ENCODE peak calls at places on chromosome 1, in four cellular contexts. A, U, F and C are unnamed samples.

GRCh38 chr1:162996261-162996660 is 72.9 kb upstream of the RGS4 start:
- DNase-seq in A (no peak), F (no peak), U (no peak), C (no peak)

GRCh38 chr1:228141082-228141870 is 1.2 kb downstream of the GUK1 start:
- DNase-seq in A (no peak), U (no peak), F (peak), C (no peak)

GRCh38 chr1:9426291-9426711 is 113.0 kb upstream of the SLC25A33 start:
- DNase-seq in F (no peak), A (no peak), U (no peak), C (no peak)

GRCh38 chr1:17573518-17574041 is 34.1 kb downstream of the ARHGEF10L start:
- DNase-seq in A (no peak), F (no peak), U (no peak), C (no peak)

GRCh38 chr1:208988811-208989222 is 594.7 kb upstream of the CAMK1G start:
- DNase-seq in A (no peak), U (peak), F (peak), C (no peak)

GRCh38 chr1:205840524-205840923 is 9.4 kb downstream of the PM20D1 start:
- DNase-seq in A (no peak), U (no peak), F (no peak), C (no peak)

GRCh38 chr1:156103521-156103947 is 11.0 kb upstream of the LMNA start:
- DNase-seq in F (peak), U (peak), A (no peak), C (no peak)

GRCh38 chr1:184385863-184386262 is 966 bp upstream of the C1orf21 start:
- DNase-seq in U (no peak), F (no peak), A (no peak), C (no peak)

GRCh38 chr1:14924012-14924452 is 229.5 kb upstream of the TMEM51 start:
- DNase-seq in U (no peak), F (peak), A (no peak), C (no peak)

DNA sequence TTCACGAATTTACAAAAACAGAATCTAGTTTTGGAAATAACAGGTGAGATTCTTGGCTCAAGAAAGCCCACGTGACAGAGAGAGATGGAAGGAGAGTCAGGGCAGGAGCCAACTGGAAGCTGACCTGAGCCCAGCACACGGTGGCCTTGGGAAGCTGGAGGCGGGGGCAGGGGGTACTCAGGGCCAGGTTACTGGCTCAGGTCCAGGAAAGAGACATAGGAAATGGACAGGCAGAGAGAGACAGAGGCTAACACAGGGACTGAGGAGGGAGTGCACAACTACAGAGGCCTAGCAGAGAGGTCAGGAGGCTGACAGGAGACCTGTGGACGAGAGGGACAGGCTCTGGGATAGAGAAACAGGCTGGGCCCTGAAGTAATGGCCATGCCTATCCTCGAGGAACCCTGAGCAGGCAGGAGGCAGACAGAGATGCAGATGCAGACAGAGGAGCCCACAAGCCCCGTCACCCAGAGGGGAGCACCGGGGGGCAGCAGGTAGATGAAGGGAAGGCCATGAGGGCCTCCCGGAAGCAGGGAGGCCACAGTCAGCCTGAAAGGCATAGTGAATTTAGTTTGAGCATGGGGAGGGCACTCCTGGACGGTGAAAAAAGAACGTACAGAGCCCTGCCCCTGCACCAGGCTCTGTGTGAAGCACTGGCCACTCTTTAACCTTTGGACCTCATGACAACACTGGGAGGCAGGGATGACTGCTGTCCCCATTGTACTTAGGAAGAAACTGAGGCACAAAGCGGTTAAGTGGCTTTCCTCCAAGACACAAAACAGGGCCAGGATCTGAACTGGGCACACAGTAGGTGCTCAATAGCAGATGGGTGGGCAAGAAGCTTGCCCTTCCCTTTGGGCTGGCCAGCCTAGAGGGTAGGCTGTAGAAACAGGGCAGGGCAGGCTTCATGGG is 230.1 kb downstream of the TRABD2B start:
- DNase-seq in F (no peak), U (no peak), A (no peak), C (no peak)
- H3K4me3 ChIP-seq in F (no peak), U (no peak), A (no peak), C (no peak)

GRCh38 chr1:158999301-159000069 is 10.2 kb upstream of the IFI16 start:
- DNase-seq in F (peak), A (peak), U (peak), C (no peak)

GRCh38 chr1:158998781-158999161 is 10.9 kb upstream of the IFI16 start:
- DNase-seq in F (peak), A (peak), U (no peak), C (no peak)

GRCh38 chr1:158996998-158997397 is 12.7 kb upstream of the IFI16 start:
- DNase-seq in F (no peak), A (no peak), U (no peak), C (no peak)

GRCh38 chr1:159000070-159000409 is 9.7 kb upstream of the IFI16 start:
- DNase-seq in A (no peak), F (no peak), U (no peak), C (no peak)

DNA sequence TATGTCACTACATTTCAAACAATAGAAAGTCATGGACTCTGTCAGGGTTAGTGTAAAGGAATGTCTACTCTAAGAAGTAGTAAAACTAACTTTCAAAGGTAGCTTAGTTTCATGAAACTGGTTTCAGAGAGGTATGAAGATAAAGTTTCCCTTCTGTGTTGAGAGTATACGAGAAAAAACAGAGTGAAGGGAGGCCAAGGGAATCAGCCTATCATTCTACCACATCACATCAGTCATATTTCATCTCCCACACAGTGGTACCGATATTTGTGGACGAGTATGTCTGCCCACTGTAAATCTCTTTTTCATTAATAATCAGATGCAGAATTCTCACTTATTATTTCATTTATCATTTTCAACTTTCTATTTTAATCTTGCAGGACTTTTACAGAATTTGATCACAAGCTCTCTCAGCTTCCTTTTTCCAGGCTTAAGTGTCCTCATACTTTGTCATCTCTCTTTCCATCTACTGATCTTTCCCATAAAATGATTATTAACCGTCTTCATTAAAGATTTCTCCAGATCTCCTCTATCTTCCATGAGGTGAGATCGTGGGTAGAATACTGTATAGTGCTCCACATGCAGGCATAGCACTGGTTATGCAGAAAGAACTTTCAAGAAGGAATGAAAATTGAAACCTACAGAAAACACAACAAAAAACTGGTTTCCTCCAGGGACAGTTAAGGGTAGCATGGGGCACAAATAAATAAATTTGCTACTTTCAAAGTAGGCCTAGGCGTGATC is 11.5 kb upstream of the IFI16 start:
- DNase-seq in F (no peak), U (no peak), A (no peak), C (no peak)
- H3K4me3 ChIP-seq in F (peak), U (peak), A (peak), C (peak)

GRCh38 chr1:181014431-181015257 is 8.0 kb downstream of the STX6 start:
- DNase-seq in A (no peak), F (no peak), U (no peak), C (no peak)
- H3K4me3 ChIP-seq in A (no peak), F (no peak), U (no peak), C (no peak)

DNA sequence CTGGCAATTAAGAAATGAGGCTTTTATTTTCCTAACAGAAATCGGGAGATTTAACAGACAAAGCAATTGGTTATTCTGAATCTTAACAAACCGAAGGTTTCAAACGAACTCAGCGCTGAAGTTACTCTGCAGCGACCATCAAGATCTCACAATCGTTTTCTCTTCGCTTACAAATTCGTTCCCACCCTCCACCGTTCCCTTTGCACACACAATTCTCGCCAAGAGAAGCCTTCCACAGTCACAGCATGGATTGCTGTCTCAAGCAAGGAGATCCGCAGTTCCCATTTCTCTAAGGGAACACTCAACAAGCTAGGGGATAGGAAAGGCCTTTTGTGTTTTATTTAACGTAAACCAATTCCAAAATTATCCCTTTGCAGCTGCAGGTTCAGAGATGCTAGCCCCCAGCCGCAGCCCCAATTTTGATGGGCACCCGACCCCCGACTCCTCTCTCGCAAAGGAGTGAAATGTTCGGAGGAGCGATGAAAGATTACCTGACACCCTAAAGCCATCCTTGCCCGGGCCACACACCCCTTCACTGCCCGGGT is 759 bp downstream of the FBXO42 start:
- DNase-seq in U (no peak), A (no peak), F (no peak), C (no peak)
- H3K4me3 ChIP-seq in U (peak), A (peak), F (peak), C (peak)

GRCh38 chr1:47726496-47726855 is 270.7 kb downstream of the TRABD2B start:
- DNase-seq in F (no peak), U (no peak), A (no peak), C (no peak)
- H3K4me3 ChIP-seq in F (no peak), U (no peak), A (no peak), C (no peak)